ENCODE peak calls at places on chromosomes 16 and 17, in six cellular contexts. C is GM06990, G is A549, O is GM23338, R is astrocyte of the cerebellum, N is fibroblast of lung. E is an unnamed sample.

GRCh38 chr17:9644910-9645751 is at the start of gene USP43:
- DNase-seq in C (peak; percentile 29), G (peak; percentile 72), O (peak; percentile 79), R (no peak), N (peak; percentile 32), E (no peak)

GRCh38 chr17:76417499-76418143 is 33.2 kb downstream of the SPHK1 start:
- DNase-seq in C (no peak), G (no peak), O (no peak), R (no peak), N (peak; percentile 18), E (no peak)

GRCh38 chr16:65287307-65287706 is 165.4 kb upstream of the CDH11 start:
- DNase-seq in C (no peak), G (no peak), O (no peak), R (no peak), N (no peak), E (no peak)

GRCh38 chr17:11948791-11949190 is 48.5 kb downstream of the ZNF18 start:
- DNase-seq in C (no peak), G (peak; percentile 22), O (no peak), R (peak; percentile 89), N (peak; percentile 89), E (peak; percentile 54)

GRCh38 chr17:71801301-71801700 is 319.5 kb upstream of the SOX9 start:
- DNase-seq in C (no peak), G (no peak), O (no peak), R (peak; percentile 91), N (peak; percentile 95), E (peak; percentile 23)

GRCh38 chr16:17367932-17368331 is 102.8 kb downstream of the XYLT1 start:
- DNase-seq in C (no peak), G (no peak), O (peak; percentile 92), R (peak; percentile 57), N (peak; percentile 85), E (no peak)

GRCh38 chr16:50386139-50386538 is 17.4 kb upstream of the BRD7 start:
- DNase-seq in C (no peak), G (peak; percentile 21), O (no peak), R (no peak), N (peak; percentile 3), E (no peak)

GRCh38 chr16:66606000-66606751 is 1.7 kb downstream of the CMTM3 start:
- DNase-seq in C (peak; percentile 75), G (no peak), O (no peak), R (no peak), N (no peak), E (no peak)

GRCh38 chr17:77748436-77748835 is 210.1 kb upstream of the TNRC6C start:
- DNase-seq in C (no peak), G (no peak), O (no peak), R (no peak), N (no peak), E (no peak)

GRCh38 chr17:51434434-51435170 is 174.3 kb downstream of the UTP18 start:
- DNase-seq in C (no peak), G (peak; percentile 55), O (no peak), R (no peak), N (no peak), E (no peak)

DNA sequence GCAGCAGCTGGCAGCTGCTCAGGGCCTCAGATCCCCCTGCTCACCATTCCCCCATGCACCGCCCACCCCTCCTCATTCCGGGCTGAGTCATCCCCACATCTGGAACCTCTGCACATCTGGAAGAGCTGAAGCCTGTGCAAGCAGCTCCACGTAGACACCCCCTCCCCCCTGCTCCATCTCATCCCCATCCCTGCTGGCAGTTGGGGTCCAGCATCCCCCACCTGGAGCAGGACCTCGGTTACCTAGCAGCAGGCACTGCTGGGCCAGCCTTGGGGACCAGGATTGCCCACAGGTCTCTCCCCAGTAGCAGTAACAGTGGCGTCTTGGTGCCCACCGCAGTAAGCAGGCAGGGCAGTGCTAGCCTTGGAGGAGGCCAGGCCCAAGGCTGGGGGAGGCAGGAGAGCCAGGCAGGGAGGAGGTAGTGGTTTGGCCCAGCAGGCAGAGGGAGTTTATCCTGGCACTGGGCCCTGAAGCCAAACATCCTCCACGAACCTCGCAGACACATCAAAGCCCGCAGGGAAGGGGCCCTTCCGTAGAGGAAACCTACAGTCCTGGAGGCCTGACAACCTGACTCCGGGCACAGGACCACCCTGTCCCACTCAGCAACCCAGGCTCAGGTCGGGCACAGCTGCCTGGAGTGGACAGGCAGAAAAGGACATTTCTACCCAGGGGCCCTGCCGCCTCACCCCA is 7.7 kb upstream of the TMEM92 start:
- DNase-seq in C (no peak), G (peak; percentile 47), O (no peak), R (peak; percentile 81), N (peak; percentile 92), E (peak; percentile 66)
- TF ChIP-seq CTCF in C (no peak), G (no peak), O (no peak), R (peak; percentile 22), N (peak; percentile 26), E (peak; percentile 31)

DNA sequence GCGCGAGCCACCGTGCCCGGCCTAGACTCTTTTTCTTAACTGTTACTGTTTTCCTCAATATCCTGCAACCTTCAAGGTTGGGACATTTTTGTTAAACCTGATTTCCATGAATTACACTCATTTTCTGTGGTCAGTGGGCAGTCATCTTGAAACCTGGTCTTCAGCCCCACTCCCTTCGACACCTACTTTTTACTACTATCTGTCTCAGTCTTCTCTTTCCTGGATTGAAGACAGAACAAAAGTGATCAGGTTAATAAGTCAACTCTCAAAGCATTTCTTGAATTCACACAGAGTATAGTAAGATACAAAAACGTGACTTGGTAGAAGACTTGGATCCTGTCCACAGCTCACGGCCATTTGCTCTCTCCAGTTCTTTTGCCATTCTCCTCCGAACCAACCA is 6.1 kb downstream of the MINK1 start:
- DNase-seq in C (no peak), G (no peak), O (no peak), R (no peak), N (no peak), E (no peak)
- H3K4me3 ChIP-seq in C (no peak overlapping the region), G (no peak overlapping the region), O (no peak overlapping the region), R (no peak overlapping the region), N (no peak overlapping the region), E (no peak overlapping the region)

DNA sequence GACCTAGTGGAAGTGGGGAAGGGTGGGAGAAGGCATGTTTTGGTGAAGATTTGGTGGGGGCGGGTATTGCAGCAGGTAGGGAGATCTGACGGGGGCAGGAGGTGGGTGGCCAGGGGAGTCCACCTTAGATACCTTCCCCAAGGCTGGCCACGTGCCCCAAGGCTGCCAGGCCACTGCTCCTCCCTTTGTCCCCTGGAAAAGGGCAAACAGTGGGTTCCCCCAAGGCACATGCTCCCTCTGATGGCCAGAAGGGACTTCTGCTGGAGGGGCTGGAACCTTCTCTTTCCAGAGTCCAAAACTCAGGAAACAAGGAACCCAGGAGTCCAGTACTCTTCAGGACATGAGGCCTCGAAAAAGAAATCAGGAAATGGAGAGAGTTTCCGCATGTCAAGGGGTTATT is 6.2 kb upstream of the PSMD3 start:
- DNase-seq in C (no peak), G (no peak), O (no peak), R (no peak), N (no peak), E (no peak)
- TF ChIP-seq CTCF in C (no peak), G (no peak), O (peak; percentile 19), R (no peak), N (no peak), E (no peak)

GRCh38 chr17:6755731-6756184 is at the start of gene XAF1:
- DNase-seq in C (peak; percentile 62), G (no peak), O (no peak), R (no peak), N (no peak), E (peak; percentile 34)
- H3K4me3 ChIP-seq in C (peak within 1 kb of the TSS; percentile 64), G (no peak within 1 kb of the TSS), O (no peak within 1 kb of the TSS), R (peak within 1 kb of the TSS; percentile 12), N (peak within 1 kb of the TSS; percentile 40), E (peak within 1 kb of the TSS; percentile 58)

DNA sequence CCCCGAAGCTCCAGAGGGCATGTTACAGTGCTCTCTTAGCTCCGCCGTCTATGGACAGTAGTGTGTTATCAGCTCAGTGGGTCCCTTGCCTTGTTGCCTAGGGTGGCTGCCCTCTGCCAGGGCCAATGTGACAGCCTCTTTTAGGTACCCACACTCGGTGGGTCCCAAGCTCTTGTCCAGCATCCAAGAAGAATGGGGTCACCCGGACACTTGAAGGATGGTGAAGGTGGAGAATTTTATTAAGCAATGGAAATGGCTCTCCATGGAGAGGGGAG is 57.0 kb downstream of the RNF213 start:
- DNase-seq in C (no peak), G (no peak), O (no peak), R (no peak), N (no peak), E (no peak)
- TF ChIP-seq CTCF in C (no peak), G (no peak), O (no peak), R (no peak), N (no peak), E (no peak)

E was measured in AG09309.